ENCODE peak calls at places on chromosomes 7 and 10, in ten cellular contexts. J is IMR-90; L is A549; N is CD4-positive, alpha-beta T cell; W is mesenchymal stem cell; P is Daoy; D is NCI-H2171; Z is SJCRH30; E is astrocyte of the hippocampus; S is COR-L47. R is an unnamed sample.

GRCh38 chr7:111561659-111561908 is 708 bp downstream of the IMMP2L start:
- DNase-seq in J (no peak), L (no peak), N (no peak), W (no peak), P (no peak), D (no peak), Z (no peak), E (no peak), S (no peak), R (no peak)

GRCh38 chr7:75881436-75882095 is 2.7 kb downstream of the RHBDD2 start:
- DNase-seq in J (no peak), L (no peak), N (no peak), W (no peak), P (no peak), D (no peak), Z (no peak), E (peak), S (no peak), R (no peak)

GRCh38 chr7:143003393-143004051 is 23.4 kb downstream of the OR9A2 start:
- DNase-seq in J (peak), L (peak), N (peak), W (peak), P (peak), D (peak), Z (peak), E (peak), S (peak), R (peak)

GRCh38 chr10:131814567-131815290 is 86.1 kb upstream of the PPP2R2D start:
- DNase-seq in J (no peak), L (no peak), N (no peak), W (no peak), P (no peak), D (no peak), Z (no peak), E (no peak), S (no peak), R (no peak)

GRCh38 chr10:97580421-97581367 is 3.5 kb upstream of the HOGA1 start:
- DNase-seq in J (no peak), L (no peak), N (no peak), W (no peak), P (no peak), D (no peak), Z (no peak), E (no peak), S (no peak), R (no peak)

GRCh38 chr7:46566375-46566774 is 645.3 kb upstream of the IGFBP3 start:
- DNase-seq in J (peak), L (no peak), N (no peak), W (no peak), P (no peak), D (no peak), Z (no peak), E (no peak), S (no peak), R (no peak)

GRCh38 chr7:66076459-66077329 is 1.1 kb downstream of the ASL start:
- DNase-seq in J (no peak), L (no peak), N (no peak), W (peak), P (no peak), D (no peak), Z (no peak), E (no peak), S (no peak), R (peak)

GRCh38 chr10:5450605-5451384 is 38.4 kb downstream of the NET1 start:
- DNase-seq in J (no peak), L (no peak), N (no peak), W (no peak), P (no peak), D (no peak), Z (no peak), E (no peak), S (no peak), R (no peak)